ENCODE peak calls at places on chromosomes 13 and 19, in six cellular contexts. A, J, L, V, M and I are unnamed samples.

GRCh38 chr19:3054972-3055740 is 7.1 kb downstream of the TLE5 start:
- DNase-seq in A (no peak), J (no peak), L (peak; percentile 71), V (no peak), M (no peak), I (no peak)

GRCh38 chr13:47330031-47330430 is 433.2 kb upstream of the HTR2A start:
- DNase-seq in A (no peak), J (no peak), L (no peak), V (no peak), M (no peak), I (no peak)

GRCh38 chr13:64074989-64075474 is 2659.4 kb upstream of the PCDH20 start:
- DNase-seq in A (no peak), J (no peak), L (no peak), V (no peak), M (no peak), I (no peak)

GRCh38 chr13:113162783-113163685 is 4.6 kb downstream of the PROZ start:
- DNase-seq in A (no peak), J (no peak), L (peak; percentile 4), V (no peak), M (no peak), I (no peak)

GRCh38 chr19:19428746-19429145 is 23.3 kb downstream of the GATAD2A start:
- DNase-seq in A (no peak), J (no peak), L (no peak), V (no peak), M (no peak), I (no peak)

GRCh38 chr13:98653471-98653985 is 76.6 kb upstream of the STK24 start:
- DNase-seq in A (peak; percentile 76), J (peak; percentile 52), L (peak; percentile 91), V (peak; percentile 33), M (peak; percentile 89), I (peak; percentile 83)

GRCh38 chr13:66296875-66297274 is 933.3 kb downstream of the PCDH9 start:
- DNase-seq in A (no peak), J (no peak), L (no peak), V (no peak), M (no peak), I (no peak)

GRCh38 chr19:48364564-48365363 is 597 bp downstream of the SYNGR4 start:
- DNase-seq in A (no peak), J (no peak), L (no peak), V (no peak), M (no peak), I (no peak)

GRCh38 chr13:44384778-44385177 is 11.2 kb downstream of the SERP2 start:
- DNase-seq in A (no peak), J (no peak), L (no peak), V (no peak), M (no peak), I (no peak)

GRCh38 chr13:97621631-97622030 is 187.7 kb downstream of the RAP2A start:
- DNase-seq in A (no peak), J (no peak), L (no peak), V (no peak), M (no peak), I (no peak)

DNA sequence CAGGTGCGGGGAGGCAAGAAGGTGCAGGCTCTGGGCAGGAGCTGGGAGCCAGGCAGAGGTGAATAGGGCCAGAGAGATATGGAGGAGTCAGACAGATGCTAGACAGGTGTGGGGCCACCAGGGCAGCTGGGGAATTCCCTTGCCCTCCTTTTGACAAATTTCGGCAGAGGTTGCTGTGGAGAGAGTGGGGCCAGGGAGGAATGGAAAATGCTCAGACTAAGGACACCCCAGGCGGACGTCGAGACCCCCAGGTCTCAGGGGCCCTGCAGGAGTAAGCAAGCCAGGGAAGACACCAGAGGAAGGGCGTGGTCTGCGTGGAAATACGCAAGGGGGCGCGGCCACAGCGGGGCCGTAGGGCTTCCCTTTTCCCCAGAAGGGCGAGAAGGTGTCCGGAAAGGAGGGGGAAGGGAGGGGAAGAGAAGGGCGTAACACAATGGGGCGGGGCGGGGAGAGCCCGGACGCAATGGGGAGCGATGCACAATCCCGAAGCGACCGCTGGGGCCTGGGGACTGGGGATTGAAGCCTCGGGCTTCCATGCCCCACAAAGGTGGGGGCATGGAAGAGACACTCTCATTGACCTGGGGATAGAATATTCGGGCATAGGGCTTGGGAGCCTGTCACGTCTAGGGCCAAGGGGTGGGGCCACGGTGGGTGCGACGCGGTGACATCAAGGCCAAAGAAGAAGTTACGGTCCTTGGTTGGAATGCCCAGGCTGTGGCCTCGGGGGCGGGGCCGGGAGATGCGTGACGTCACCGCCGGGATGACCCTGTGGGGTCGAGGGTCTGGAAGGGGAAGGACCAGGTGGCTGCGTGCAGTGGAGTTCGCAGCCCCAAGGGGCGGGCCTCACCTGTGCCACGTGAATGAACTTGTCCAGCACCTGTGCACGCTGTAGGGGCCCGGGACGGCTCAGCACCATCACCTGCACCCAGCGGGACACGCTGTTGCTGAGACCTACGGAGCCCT is 8.2 kb downstream of the RASGRP4 start:
- DNase-seq in A (peak; percentile 79), J (no peak), L (peak; percentile 78), V (no peak), M (peak; percentile 43), I (peak; percentile 68)
- TF ChIP-seq CTCF in A (no peak), J (no peak), L (no peak), V (no peak), M (no peak), I (no peak)

DNA sequence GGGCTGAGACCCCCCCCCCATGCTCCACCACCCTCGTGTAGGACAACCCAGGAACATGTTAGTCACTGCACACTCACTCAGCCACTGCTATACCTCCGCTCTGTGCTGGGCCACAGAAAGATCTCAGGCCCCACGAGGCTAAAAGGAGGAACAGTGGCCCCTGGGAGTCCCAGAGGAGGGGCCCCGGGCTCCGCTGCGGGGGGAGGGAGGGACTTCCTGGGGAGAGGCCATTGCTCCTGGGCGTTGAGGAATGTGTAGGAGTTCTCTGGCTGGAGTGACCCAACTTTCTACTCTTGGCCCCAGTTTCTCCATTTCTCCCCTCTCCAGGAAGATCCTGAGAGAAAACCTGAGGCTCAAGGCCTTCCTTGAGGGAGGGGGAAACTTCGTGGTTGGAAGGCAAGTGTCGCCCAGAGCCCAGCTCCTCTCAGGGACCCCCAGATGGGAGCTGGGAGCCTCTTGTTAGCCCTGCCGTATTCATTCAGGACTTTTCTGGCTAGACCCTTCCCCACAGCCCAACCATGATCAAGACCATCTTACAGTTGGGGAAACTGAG is 13.6 kb downstream of the ONECUT3 start:
- DNase-seq in A (no peak), J (no peak), L (no peak), V (no peak), M (no peak), I (no peak)
- H3K4me3 ChIP-seq in A (no peak overlapping the region), J (no peak overlapping the region), L (no peak overlapping the region), V (no peak overlapping the region), M (no peak overlapping the region), I (no peak overlapping the region)

GRCh38 chr19:1218751-1219567 is 13.4 kb downstream of the STK11 start:
- DNase-seq in A (no peak), J (no peak), L (no peak), V (no peak), M (no peak), I (no peak)

GRCh38 chr19:1221141-1221903 is 15.7 kb downstream of the STK11 start:
- DNase-seq in A (peak; percentile 80), J (no peak), L (peak; percentile 72), V (no peak), M (peak; percentile 88), I (no peak)

GRCh38 chr19:1221904-1222255 is 15.9 kb downstream of the CBARP start:
- DNase-seq in A (no peak), J (no peak), L (no peak), V (no peak), M (no peak), I (no peak)

GRCh38 chr19:1219786-1220451 is 14.3 kb downstream of the STK11 start:
- DNase-seq in A (no peak), J (no peak), L (no peak), V (no peak), M (no peak), I (no peak)

DNA sequence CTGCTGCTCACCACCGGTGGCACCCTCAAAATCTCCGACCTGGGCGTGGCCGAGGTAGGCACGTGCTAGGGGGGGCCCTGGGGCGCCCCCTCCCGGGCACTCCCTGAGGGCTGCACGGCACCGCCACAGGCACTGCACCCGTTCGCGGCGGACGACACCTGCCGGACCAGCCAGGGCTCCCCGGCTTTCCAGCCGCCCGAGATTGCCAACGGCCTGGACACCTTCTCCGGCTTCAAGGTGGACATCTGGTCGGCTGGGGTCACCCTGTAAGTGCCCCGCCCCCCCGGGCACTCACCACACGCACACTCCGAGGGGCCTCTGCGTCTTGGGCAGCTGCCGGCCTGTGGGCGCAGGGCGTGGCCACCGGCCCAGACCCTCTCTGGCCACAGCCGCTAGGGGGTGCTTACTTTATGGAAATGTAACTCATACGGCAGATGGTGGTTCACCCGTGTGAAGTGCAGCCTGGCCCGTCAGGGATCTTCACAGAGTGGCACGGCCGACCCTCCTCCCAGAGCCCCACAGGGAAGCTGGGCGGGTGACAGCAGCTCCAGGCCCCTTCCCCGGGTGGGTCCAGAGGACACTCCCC is 15.0 kb downstream of the STK11 start:
- DNase-seq in A (no peak), J (no peak), L (no peak), V (no peak), M (no peak), I (no peak)
- TF ChIP-seq CTCF in A (no peak), J (no peak), L (no peak), V (no peak), M (no peak), I (no peak)

GRCh38 chr19:11797491-11797890 is 832 bp upstream of the ZNF491 start:
- DNase-seq in A (peak; percentile 88), J (peak; percentile 51), L (peak; percentile 95), V (peak; percentile 77), M (peak; percentile 97), I (peak; percentile 88)
- H3K4me3 ChIP-seq in A (no peak overlapping the region), J (no peak overlapping the region), L (no peak overlapping the region), V (no peak overlapping the region), M (no peak overlapping the region), I (peak overlapping the region; percentile 25)

DNA sequence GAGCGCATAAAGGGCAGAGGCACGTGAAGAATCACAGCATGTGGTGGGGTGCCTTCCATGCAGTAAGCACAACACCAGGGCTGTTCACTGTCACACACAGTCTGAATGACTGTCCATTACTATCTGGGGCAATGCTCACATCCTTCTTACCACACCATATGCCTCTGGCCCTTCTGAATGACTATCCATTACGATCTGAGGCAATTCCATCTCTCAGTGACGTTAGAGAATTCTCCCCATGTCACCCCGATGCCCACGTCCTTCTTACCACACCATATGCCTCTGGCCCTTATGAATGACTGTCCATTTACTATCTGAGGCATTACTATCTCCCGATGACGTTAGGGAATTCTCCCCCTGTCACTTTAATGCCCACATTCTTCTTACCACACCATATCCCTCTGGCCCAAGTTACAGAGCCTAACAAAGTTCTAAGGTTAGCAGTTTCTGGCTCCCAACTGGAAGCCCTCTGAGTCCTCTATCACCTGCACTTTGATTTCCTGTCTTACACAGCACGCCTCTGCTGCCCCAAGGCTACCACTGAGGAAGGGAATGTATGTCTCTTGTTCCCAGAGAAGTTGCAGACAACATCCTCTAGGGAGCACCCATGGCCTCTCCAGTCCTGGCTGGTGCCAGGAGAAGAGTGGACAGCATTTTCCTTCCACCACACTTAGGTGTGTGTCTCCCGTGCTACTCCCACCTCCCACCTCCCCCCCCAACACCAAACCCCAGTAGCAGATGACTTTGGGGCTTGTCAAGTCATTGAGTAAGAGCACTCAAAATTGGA is 154.8 kb downstream of the COG6 start:
- DNase-seq in A (no peak), J (no peak), L (no peak), V (no peak), M (no peak), I (no peak)
- TF ChIP-seq CTCF in A (no peak), J (no peak), L (no peak), V (no peak), M (no peak), I (no peak)

GRCh38 chr13:30314562-30314961 is 7.2 kb upstream of the KATNAL1 start:
- DNase-seq in A (no peak), J (no peak), L (no peak), V (no peak), M (no peak), I (no peak)
- H3K4me3 ChIP-seq in A (no peak overlapping the region), J (no peak overlapping the region), L (no peak overlapping the region), V (no peak overlapping the region), M (no peak overlapping the region), I (no peak overlapping the region)